ENCODE peak calls at places on chromosomes 11 and 22, in eight cellular contexts. O, J, S, V, B, Y, X and A are unnamed samples.

GRCh38 chr11:130737866-130738431 is 178.3 kb downstream of the SNX19 start:
- DNase-seq in O (no peak), J (peak), S (peak), V (peak), B (no peak), Y (peak), X (peak), A (no peak)

GRCh38 chr22:25909988-25910387 is 168.0 kb downstream of the MYO18B start:
- DNase-seq in O (no peak), J (no peak), S (no peak), V (no peak), B (no peak), Y (no peak), X (no peak), A (no peak)

GRCh38 chr11:64373598-64373974 is 14.6 kb downstream of the RPS6KA4 start:
- DNase-seq in O (no peak), J (no peak), S (no peak), V (no peak), B (peak), Y (no peak), X (no peak), A (no peak)

GRCh38 chr11:61375709-61376108 is 13.5 kb downstream of the TMEM138 start:
- DNase-seq in O (no peak), J (no peak), S (no peak), V (no peak), B (no peak), Y (no peak), X (no peak), A (no peak)

GRCh38 chr11:130728185-130729160 is 187.8 kb downstream of the SNX19 start:
- DNase-seq in O (no peak), J (no peak), S (no peak), V (no peak), B (no peak), Y (no peak), X (no peak), A (peak)

GRCh38 chr11:65530157-65530496 is 5.2 kb downstream of the SCYL1 start:
- DNase-seq in O (no peak), J (no peak), S (no peak), V (no peak), B (peak), Y (no peak), X (no peak), A (no peak)

GRCh38 chr11:82004537-82005213 is 729.0 kb downstream of the FAM181B start:
- DNase-seq in O (no peak), J (no peak), S (no peak), V (no peak), B (no peak), Y (no peak), X (no peak), A (no peak)

GRCh38 chr22:49207008-49207775 is 620.5 kb downstream of the BRD1 start:
- DNase-seq in O (no peak), J (no peak), S (no peak), V (peak), B (no peak), Y (no peak), X (no peak), A (no peak)

GRCh38 chr11:126146454-126147192 is 64.8 kb downstream of the RPUSD4 start:
- DNase-seq in O (no peak), J (no peak), S (no peak), V (peak), B (no peak), Y (no peak), X (no peak), A (no peak)

GRCh38 chr11:45079943-45080719 is 66.3 kb upstream of the PRDM11 start:
- DNase-seq in O (peak), J (peak), S (no peak), V (peak), B (peak), Y (no peak), X (no peak), A (peak)

GRCh38 chr11:11514246-11514645 is 107.6 kb downstream of the GALNT18 start:
- DNase-seq in O (no peak), J (no peak), S (no peak), V (no peak), B (no peak), Y (no peak), X (no peak), A (no peak)

GRCh38 chr11:111137846-111138245 is 107.7 kb upstream of the POU2AF2 start:
- DNase-seq in O (no peak), J (no peak), S (no peak), V (no peak), B (no peak), Y (no peak), X (no peak), A (no peak)

GRCh38 chr11:46305295-46305694 is 27.8 kb downstream of the CREB3L1 start:
- DNase-seq in O (no peak), J (no peak), S (no peak), V (no peak), B (peak), Y (no peak), X (no peak), A (peak)

GRCh38 chr11:57155400-57155799 is 26.4 kb upstream of the LRRC55 start:
- DNase-seq in O (no peak), J (no peak), S (no peak), V (no peak), B (no peak), Y (no peak), X (no peak), A (no peak)

GRCh38 chr22:46021577-46021976 is 44.6 kb upstream of the WNT7B start:
- DNase-seq in O (peak), J (peak), S (peak), V (peak), B (no peak), Y (no peak), X (peak), A (no peak)

GRCh38 chr11:2669926-2670469 is 29.8 kb downstream of the KCNQ1OT1 start:
- DNase-seq in O (no peak), J (no peak), S (peak), V (no peak), B (no peak), Y (no peak), X (no peak), A (no peak)

GRCh38 chr11:68689737-68690625 is 5.6 kb downstream of the GAL start:
- DNase-seq in O (no peak), J (no peak), S (no peak), V (no peak), B (no peak), Y (no peak), X (no peak), A (no peak)

GRCh38 chr11:133476570-133477262 is 55.6 kb downstream of the OPCML start:
- DNase-seq in O (no peak), J (no peak), S (no peak), V (no peak), B (no peak), Y (no peak), X (no peak), A (no peak)

GRCh38 chr22:25641650-25642049 is 77.2 kb downstream of the GRK3 start:
- DNase-seq in O (no peak), J (no peak), S (no peak), V (no peak), B (no peak), Y (no peak), X (no peak), A (no peak)

GRCh38 chr11:17873571-17873970 is 139.0 kb downstream of the KCNC1 start:
- DNase-seq in O (no peak), J (no peak), S (no peak), V (no peak), B (no peak), Y (no peak), X (no peak), A (no peak)

GRCh38 chr22:22973336-22973735 is 85.7 kb downstream of the IGLL5 start:
- DNase-seq in O (no peak), J (no peak), S (no peak), V (no peak), B (no peak), Y (no peak), X (no peak), A (no peak)

GRCh38 chr11:28040384-28040783 is 67.6 kb downstream of the KIF18A start:
- DNase-seq in O (no peak), J (no peak), S (no peak), V (no peak), B (no peak), Y (no peak), X (no peak), A (no peak)

GRCh38 chr11:78231962-78232459 is 43.3 kb downstream of the USP35 start:
- DNase-seq in O (no peak), J (no peak), S (peak), V (no peak), B (no peak), Y (no peak), X (no peak), A (no peak)

GRCh38 chr11:68412593-68413475 is 47.7 kb upstream of the PPP6R3 start:
- DNase-seq in O (peak), J (peak), S (peak), V (no peak), B (no peak), Y (no peak), X (peak), A (peak)

GRCh38 chr11:833849-834311 is 1.1 kb downstream of the CD151 start:
- DNase-seq in O (no peak), J (no peak), S (no peak), V (no peak), B (no peak), Y (no peak), X (no peak), A (no peak)

GRCh38 chr11:18352581-18352980 is 30.2 kb downstream of the GTF2H1 start:
- DNase-seq in O (no peak), J (no peak), S (no peak), V (no peak), B (no peak), Y (no peak), X (no peak), A (no peak)

GRCh38 chr11:84899740-84900139 is 727.4 kb downstream of the DLG2 start:
- DNase-seq in O (no peak), J (no peak), S (no peak), V (no peak), B (peak), Y (no peak), X (no peak), A (peak)

GRCh38 chr22:49046546-49047305 is 780.9 kb downstream of the BRD1 start:
- DNase-seq in O (no peak), J (no peak), S (peak), V (no peak), B (peak), Y (no peak), X (peak), A (no peak)

GRCh38 chr11:45606514-45607024 is 58.9 kb downstream of the CHST1 start:
- DNase-seq in O (no peak), J (no peak), S (no peak), V (no peak), B (no peak), Y (no peak), X (no peak), A (no peak)

GRCh38 chr11:93577291-93577690 is 34.1 kb upstream of the SMCO4 start:
- DNase-seq in O (no peak), J (no peak), S (no peak), V (no peak), B (no peak), Y (no peak), X (no peak), A (no peak)

GRCh38 chr11:116504541-116505149 is 268.1 kb downstream of the BUD13 start:
- DNase-seq in O (no peak), J (no peak), S (no peak), V (no peak), B (no peak), Y (no peak), X (no peak), A (no peak)

GRCh38 chr11:100964400-100964799 is 165.2 kb downstream of the PGR start:
- DNase-seq in O (no peak), J (no peak), S (no peak), V (no peak), B (no peak), Y (no peak), X (no peak), A (no peak)

GRCh38 chr11:120104041-120104440 is 33.9 kb downstream of the TRIM29 start:
- DNase-seq in O (no peak), J (no peak), S (no peak), V (no peak), B (no peak), Y (no peak), X (no peak), A (no peak)

GRCh38 chr22:45179276-45180049 is 15.7 kb downstream of the NUP50 start:
- DNase-seq in O (no peak), J (no peak), S (no peak), V (no peak), B (no peak), Y (no peak), X (no peak), A (no peak)

GRCh38 chr22:31496735-31497146 is 405 bp downstream of the SFI1 start:
- DNase-seq in O (peak), J (peak), S (no peak), V (peak), B (peak), Y (no peak), X (no peak), A (no peak)

GRCh38 chr22:49574861-49575702 is 252.6 kb downstream of the BRD1 start:
- DNase-seq in O (peak), J (peak), S (no peak), V (peak), B (no peak), Y (no peak), X (no peak), A (no peak)

GRCh38 chr11:96303067-96303466 is 39.9 kb downstream of the MAML2 start:
- DNase-seq in O (no peak), J (no peak), S (no peak), V (no peak), B (no peak), Y (no peak), X (no peak), A (no peak)

GRCh38 chr11:96306933-96307747 is 35.9 kb downstream of the MAML2 start:
- DNase-seq in O (peak), J (peak), S (peak), V (no peak), B (no peak), Y (peak), X (peak), A (no peak)

GRCh38 chr11:96306600-96306932 is 36.4 kb downstream of the MAML2 start:
- DNase-seq in O (no peak), J (no peak), S (no peak), V (no peak), B (no peak), Y (no peak), X (no peak), A (no peak)

GRCh38 chr11:96301818-96302217 is 41.2 kb downstream of the MAML2 start:
- DNase-seq in O (no peak), J (no peak), S (no peak), V (no peak), B (no peak), Y (no peak), X (no peak), A (no peak)

GRCh38 chr11:96303980-96304379 is 39.0 kb downstream of the MAML2 start:
- DNase-seq in O (no peak), J (no peak), S (no peak), V (no peak), B (no peak), Y (no peak), X (no peak), A (no peak)
- TF ChIP-seq CTCF in O (no peak), J (no peak), S (no peak), V (no peak), B (no peak), Y (no peak), X (no peak), A (no peak)

GRCh38 chr11:73659961-73660360 is 13.6 kb downstream of the PLEKHB1 start:
- DNase-seq in O (no peak), J (no peak), S (no peak), V (no peak), B (no peak), Y (no peak), X (no peak), A (no peak)
- H3K4me3 ChIP-seq in O (no peak), J (no peak), S (no peak), V (no peak), B (no peak), Y (no peak), X (no peak), A (no peak)

DNA sequence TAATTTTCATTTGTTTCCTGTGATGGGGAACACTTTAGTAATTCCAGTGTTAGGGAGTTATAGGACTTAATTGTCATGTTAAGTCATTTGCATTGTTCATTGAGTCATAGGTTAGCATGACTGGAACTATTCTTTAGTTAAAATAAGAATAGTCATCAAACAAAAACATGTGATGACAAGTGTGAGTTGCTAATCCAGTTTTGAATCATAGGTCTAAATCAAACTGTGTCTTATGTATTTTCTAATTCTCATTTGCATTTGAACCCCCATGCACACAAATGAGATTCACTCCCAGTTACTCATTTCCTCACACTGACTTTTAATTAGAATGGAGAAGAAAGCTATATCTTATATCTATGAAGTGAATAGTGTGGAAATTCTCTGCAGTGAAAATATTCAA is 405.6 kb downstream of the LRRC4C start:
- DNase-seq in O (no peak), J (no peak), S (no peak), V (no peak), B (no peak), Y (no peak), X (no peak), A (no peak)
- TF ChIP-seq CTCF in O (no peak), J (no peak), S (no peak), V (no peak), B (no peak), Y (no peak), X (no peak), A (no peak)

GRCh38 chr22:42699281-42699681 is 21.4 kb downstream of the A4GALT start:
- DNase-seq in O (no peak), J (no peak), S (no peak), V (no peak), B (no peak), Y (no peak), X (no peak), A (no peak)
- H3K4me3 ChIP-seq in O (no peak), J (no peak), S (no peak), V (no peak), B (no peak), Y (no peak), X (no peak), A (no peak)

GRCh38 chr11:66864172-66864901 is 7.5 kb downstream of the LRFN4 start:
- DNase-seq in O (no peak), J (no peak), S (no peak), V (no peak), B (peak), Y (no peak), X (no peak), A (no peak)

GRCh38 chr11:66863428-66864125 is 6.7 kb downstream of the LRFN4 start:
- DNase-seq in O (no peak), J (no peak), S (no peak), V (no peak), B (no peak), Y (no peak), X (no peak), A (no peak)

GRCh38 chr11:66866007-66866406 is 9.1 kb downstream of the LRFN4 start:
- DNase-seq in O (no peak), J (no peak), S (no peak), V (no peak), B (no peak), Y (no peak), X (no peak), A (no peak)

GRCh38 chr11:66866420-66867010 is 9.7 kb downstream of the LRFN4 start:
- DNase-seq in O (no peak), J (no peak), S (no peak), V (no peak), B (no peak), Y (no peak), X (no peak), A (no peak)

DNA sequence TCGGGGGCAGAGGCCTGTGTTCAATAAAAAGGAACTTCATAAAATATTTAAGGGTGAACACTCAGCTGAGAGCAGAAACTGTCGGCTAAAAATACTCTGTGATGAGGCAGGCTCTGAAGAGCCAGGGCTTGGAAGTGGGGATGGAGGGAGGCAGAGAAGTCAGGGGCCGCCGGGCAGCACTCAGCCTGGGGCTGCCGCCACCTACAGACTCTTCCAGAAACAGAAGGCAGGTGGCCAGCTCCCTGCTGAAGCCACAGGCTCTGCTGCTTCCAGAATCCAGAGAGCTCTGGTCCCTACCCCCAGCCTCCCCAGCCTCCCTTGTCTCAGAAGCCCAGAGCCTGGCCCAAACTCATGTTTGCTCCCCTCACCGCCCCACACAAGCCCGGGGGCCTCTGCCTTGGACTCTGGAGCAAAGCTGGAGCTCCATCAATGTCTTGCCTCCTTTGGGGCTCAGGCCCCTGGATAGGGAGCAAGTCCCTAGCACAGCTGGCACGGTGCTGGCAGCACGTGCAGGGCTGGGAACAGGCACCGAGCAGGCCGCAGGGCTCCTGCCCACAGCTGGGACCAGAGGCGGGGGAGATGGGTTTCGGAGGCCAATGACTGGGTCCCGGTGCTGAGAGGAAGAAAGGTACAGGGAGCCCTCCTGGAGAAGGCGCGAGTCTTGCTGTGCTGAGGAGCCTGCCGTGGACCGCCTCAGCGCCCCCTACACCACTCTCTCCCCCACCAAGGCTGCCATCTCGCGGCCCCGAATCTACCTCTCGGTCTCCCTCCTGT is 8.2 kb downstream of the LRFN4 start:
- DNase-seq in O (no peak), J (no peak), S (no peak), V (no peak), B (no peak), Y (no peak), X (no peak), A (no peak)
- TF ChIP-seq CTCF in O (no peak), J (no peak), S (no peak), V (no peak), B (peak), Y (no peak), X (no peak), A (no peak)

DNA sequence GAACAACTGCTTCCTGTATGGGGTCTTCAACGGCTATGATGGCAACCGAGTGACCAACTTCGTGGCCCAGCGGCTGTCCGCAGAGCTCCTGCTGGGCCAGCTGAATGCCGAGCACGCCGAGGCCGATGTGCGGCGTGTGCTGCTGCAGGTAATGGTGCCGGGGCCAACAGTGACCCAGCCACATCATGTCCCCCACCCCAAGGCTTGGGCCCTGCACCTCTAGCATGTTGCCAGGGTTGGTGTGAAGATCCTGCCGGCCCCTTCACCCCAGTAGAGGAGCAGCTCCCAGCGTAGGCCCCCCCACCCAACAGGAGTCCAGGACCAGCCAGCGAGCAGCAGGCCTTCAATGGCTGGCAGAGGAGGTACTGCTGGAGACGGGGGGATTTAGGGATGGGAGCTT is 15.9 kb downstream of the TAB1 start:
- DNase-seq in O (no peak), J (no peak), S (no peak), V (peak), B (no peak), Y (no peak), X (no peak), A (no peak)
- H3K4me3 ChIP-seq in O (no peak), J (no peak), S (no peak), V (no peak), B (no peak), Y (no peak), X (no peak), A (no peak)